ENCODE peak calls at places on chromosomes 12 and 14, in seven cellular contexts. V, B, A, S, F, R and P are unnamed samples.
A peak's percentile ranks its signal among the peaks of the same experiment; 100 is the strongest.

GRCh38 chr12:123995023-123995422 is 22.0 kb downstream of the ZNF664 start:
- DNase-seq in V (no peak), B (no peak), A (peak; percentile 83), S (peak; percentile 73), F (no peak), R (no peak), P (peak; percentile 49)

GRCh38 chr12:116559330-116560080 is at the start of gene MAP1LC3B2:
- DNase-seq in V (no peak), B (peak; percentile 74), A (peak; percentile 86), S (peak; percentile 84), F (peak; percentile 69), R (peak; percentile 43), P (peak; percentile 56)

GRCh38 chr14:94888108-94888507 is 118.2 kb upstream of the GSC start:
- DNase-seq in V (no peak), B (no peak), A (no peak), S (no peak), F (no peak), R (no peak), P (no peak)

GRCh38 chr12:114916124-114916523 is 232.1 kb upstream of the TBX3 start:
- DNase-seq in V (no peak), B (no peak), A (peak; percentile 83), S (peak; percentile 74), F (no peak), R (no peak), P (peak; percentile 31)

GRCh38 chr14:105107351-105107750 is 42.1 kb upstream of the GPR132 start:
- DNase-seq in V (peak; percentile 12), B (peak; percentile 14), A (no peak), S (no peak), F (no peak), R (no peak), P (no peak)

GRCh38 chr12:120640840-120641833 is 711 bp downstream of the CABP1 start:
- DNase-seq in V (no peak), B (no peak), A (peak; percentile 52), S (peak; percentile 49), F (peak; percentile 56), R (peak; percentile 58), P (no peak)

GRCh38 chr12:98660521-98660920 is 15.4 kb downstream of the APAF1 start:
- DNase-seq in V (no peak), B (no peak), A (no peak), S (no peak), F (no peak), R (no peak), P (no peak)

GRCh38 chr14:54564071-54564798 is 2.7 kb upstream of the SAMD4A start:
- DNase-seq in V (no peak), B (no peak), A (peak; percentile 72), S (peak; percentile 64), F (no peak), R (no peak), P (no peak)

GRCh38 chr12:43147893-43148292 is 404.1 kb downstream of the ADAMTS20 start:
- DNase-seq in V (no peak), B (no peak), A (no peak), S (no peak), F (no peak), R (no peak), P (peak; percentile 17)

GRCh38 chr14:24911324-24912095 is 138.4 kb downstream of the STXBP6 start:
- DNase-seq in V (no peak), B (no peak), A (peak; percentile 83), S (peak; percentile 60), F (no peak), R (no peak), P (peak; percentile 80)

GRCh38 chr14:104893435-104894207 is 28.6 kb downstream of the CEP170B start:
- DNase-seq in V (peak; percentile 68), B (peak; percentile 65), A (no peak), S (no peak), F (no peak), R (peak; percentile 17), P (no peak)

GRCh38 chr12:2268478-2269286 is 215.9 kb downstream of the CACNA1C start:
- DNase-seq in V (peak; percentile 71), B (no peak), A (peak; percentile 90), S (peak; percentile 54), F (no peak), R (no peak), P (no peak)

GRCh38 chr12:108717243-108717642 is 14.1 kb downstream of the CORO1C start:
- DNase-seq in V (no peak), B (no peak), A (no peak), S (no peak), F (no peak), R (no peak), P (no peak)

GRCh38 chr14:63727231-63727735 is 582 bp downstream of the SGPP1 start:
- DNase-seq in V (peak; percentile 71), B (peak; percentile 72), A (peak; percentile 38), S (peak; percentile 29), F (peak; percentile 14), R (peak; percentile 52), P (no peak)

GRCh38 chr14:47678157-47678556 is 2.8 kb upstream of the MDGA2 start:
- DNase-seq in V (no peak), B (no peak), A (no peak), S (no peak), F (no peak), R (no peak), P (no peak)

GRCh38 chr12:98513379-98514318 is 1.7 kb upstream of the TMPO start:
- DNase-seq in V (no peak), B (no peak), A (no peak), S (no peak), F (no peak), R (no peak), P (no peak)

GRCh38 chr14:101563654-101564443 is 2.6 kb downstream of the DIO3 start:
- DNase-seq in V (no peak), B (no peak), A (no peak), S (no peak), F (no peak), R (peak; percentile 7), P (no peak)

DNA sequence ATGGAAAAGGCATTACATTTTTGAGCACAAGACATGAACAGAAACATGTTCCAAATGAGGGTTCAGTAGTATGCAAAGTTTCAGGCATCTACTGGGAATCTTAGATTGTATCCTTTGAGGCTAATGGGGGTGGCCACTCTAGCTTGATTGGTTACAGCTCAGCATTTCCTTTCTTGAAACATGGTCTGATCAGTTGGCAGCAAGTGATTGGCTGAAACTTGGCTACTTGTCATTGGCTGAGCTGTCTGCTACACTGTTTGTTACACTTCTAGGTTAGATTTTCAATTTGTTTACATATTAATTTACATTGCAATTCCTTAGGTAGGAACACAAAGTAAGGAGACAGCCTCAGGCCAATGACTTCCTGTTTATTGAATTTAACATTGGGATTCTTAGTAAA is 918.0 kb upstream of the SEL1L start:
- DNase-seq in V (no peak), B (no peak), A (no peak), S (no peak), F (no peak), R (no peak), P (no peak)
- H3K4me3 ChIP-seq in V (no peak overlapping the region), B (no peak overlapping the region), A (no peak overlapping the region), S (no peak overlapping the region), F (no peak overlapping the region), R (no peak overlapping the region), P (no peak overlapping the region)

DNA sequence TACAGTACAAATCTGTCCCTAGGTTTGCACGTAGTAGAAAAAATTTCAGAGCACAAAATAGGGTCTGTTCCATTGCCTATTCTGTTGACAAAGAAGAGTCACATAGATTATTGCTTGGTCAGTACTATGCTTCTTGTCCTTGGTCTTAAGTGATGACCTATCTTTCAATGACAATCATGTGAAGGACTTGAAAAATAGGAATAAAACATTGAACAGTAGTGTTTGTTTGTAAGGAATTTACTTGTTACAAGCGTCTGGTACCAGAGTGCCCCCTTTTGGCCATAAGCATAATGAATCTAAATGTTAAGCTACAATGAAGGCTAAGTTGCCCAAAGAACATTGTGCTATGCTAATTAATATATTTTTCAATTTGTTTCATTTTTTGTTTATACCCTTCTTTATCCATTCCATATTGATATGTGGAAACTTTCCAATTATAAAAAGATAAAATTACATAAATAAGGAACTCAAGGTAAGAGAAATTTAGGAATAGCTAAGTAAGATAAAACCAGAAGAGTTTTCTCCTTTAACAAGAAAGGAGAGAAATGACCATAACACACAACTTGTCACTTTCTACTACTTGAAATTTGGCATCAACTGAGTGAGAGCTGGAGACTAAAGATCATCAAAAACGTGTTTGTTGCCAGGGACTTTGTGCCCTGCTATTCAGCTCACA is 204.7 kb downstream of the EPS8 start:
- DNase-seq in V (no peak), B (no peak), A (peak; percentile 88), S (peak; percentile 72), F (peak; percentile 34), R (no peak), P (peak; percentile 52)
- H3K4me3 ChIP-seq in V (no peak overlapping the region), B (no peak overlapping the region), A (no peak overlapping the region), S (no peak overlapping the region), F (no peak overlapping the region), R (no peak overlapping the region), P (no peak overlapping the region)

DNA sequence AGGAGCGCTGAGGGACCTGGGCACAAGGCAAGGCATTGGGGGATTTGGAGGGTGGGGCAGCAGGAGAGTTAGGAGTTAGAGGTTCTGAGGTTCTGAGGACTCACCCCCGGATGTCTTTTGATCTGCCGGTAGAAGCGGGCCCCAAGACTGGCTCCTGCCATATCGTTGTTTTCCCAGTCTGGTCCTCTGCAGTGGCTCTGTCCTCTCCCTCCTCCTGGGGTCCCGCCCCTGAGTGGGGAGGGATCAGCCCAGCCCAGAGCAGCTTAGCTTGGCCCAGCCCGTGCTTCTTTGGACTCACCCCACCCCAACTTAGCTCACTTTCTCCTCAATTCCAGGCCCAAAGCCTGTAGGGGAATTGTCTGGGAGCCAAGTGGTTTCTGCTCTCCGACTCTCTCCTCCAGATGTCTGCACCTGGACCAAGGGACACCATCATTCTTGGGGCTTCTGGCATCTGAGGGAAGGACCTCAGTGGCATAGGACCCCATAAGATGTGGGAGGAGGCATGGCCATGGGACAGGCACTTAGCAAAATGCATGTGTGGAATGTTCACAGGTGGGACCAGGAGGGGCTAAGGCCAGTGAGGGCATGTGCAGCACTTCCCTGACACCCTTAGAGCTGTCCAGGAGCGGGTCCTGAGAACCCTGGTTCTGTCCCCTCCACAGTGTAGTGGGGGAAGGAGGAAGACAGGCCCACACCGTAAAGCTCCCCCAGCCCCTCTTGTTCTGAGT is 7.6 kb downstream of the SHMT2 start:
- DNase-seq in V (peak; percentile 90), B (no peak), A (peak; percentile 62), S (no peak), F (no peak), R (peak; percentile 24), P (no peak)
- H3K4me3 ChIP-seq in V (peak overlapping the region; percentile 49), B (peak overlapping the region; percentile 31), A (peak overlapping the region; percentile 3), S (no peak overlapping the region), F (no peak overlapping the region), R (peak overlapping the region; percentile 45), P (peak overlapping the region; percentile 41)

DNA sequence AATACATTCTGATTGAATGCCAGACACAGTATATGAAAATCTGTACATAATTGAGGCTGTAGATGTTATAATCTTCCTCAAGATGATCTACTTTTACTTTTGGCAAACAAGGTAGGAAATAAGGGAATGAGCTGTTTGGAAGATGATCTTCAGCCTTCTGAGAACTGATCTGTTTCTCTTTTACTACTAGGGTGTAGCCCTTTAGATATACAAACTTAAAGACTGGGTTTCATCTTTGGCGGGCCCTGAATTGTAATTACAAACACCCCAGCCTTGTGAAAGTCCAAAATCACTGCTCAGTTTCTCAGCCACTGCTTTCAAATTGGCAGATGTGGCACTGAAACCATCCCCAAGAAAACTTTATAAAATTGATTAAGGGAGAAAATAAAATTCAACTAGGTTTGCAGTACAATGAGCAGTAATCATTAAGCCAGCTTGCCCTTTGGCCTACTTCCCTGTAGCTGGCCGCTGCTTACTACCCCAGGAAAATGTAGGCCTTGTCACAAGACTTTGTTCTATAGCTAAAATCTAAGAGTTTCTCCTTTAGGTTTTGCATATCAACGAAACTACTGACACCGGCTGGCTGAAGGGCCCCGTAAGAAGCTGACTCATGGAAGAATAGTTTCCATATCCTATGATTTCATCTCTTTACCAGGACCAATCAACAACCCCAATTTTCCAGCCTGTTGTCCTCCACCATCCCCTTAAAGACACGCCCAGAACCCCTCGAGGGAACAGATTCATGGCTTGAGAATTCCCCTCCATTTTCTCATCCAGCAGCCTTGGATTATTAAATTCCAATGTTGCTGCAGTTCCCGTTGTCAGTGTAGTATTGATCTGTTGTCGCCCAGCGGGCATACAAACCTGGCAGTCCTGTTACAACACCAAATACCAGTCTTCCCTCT is 210.8 kb downstream of the PCNX1 start:
- DNase-seq in V (no peak), B (no peak), A (peak; percentile 97), S (peak; percentile 66), F (no peak), R (no peak), P (peak; percentile 64)
- H3K4me3 ChIP-seq in V (no peak overlapping the region), B (no peak overlapping the region), A (no peak overlapping the region), S (no peak overlapping the region), F (no peak overlapping the region), R (no peak overlapping the region), P (no peak overlapping the region)